ENCODE peak calls at places on chromosomes 3 and 15, in six cellular contexts. V is brain microvascular endothelial cell, E is hepatocyte, L is mammary epithelial cell, X is left lung, Y is right atrium auricular region. S is an unnamed sample.
A peak's percentile ranks its signal among the peaks of the same experiment; 100 is the strongest.

GRCh38 chr3:2869905-2870304 is 240.3 kb downstream of the IL5RA start:
- DNase-seq in V (no peak), E (no peak), L (no peak), X (no peak), Y (no peak), S (no peak)

GRCh38 chr15:33296856-33297255 is 13.9 kb upstream of the RYR3 start:
- DNase-seq in V (no peak), E (no peak), L (peak; percentile 90), X (no peak), Y (no peak), S (peak; percentile 72)

GRCh38 chr15:85832389-85832788 is 37.7 kb upstream of the KLHL25 start:
- DNase-seq in V (no peak), E (no peak), L (no peak), X (no peak), Y (no peak), S (no peak)

GRCh38 chr15:63019539-63020109 is 22.9 kb upstream of the TPM1 start:
- DNase-seq in V (peak; percentile 93), E (no peak), L (peak; percentile 99), X (no peak), Y (no peak), S (peak; percentile 98)

GRCh38 chr15:92074646-92075045 is 221.1 kb downstream of the SLCO3A1 start:
- DNase-seq in V (no peak), E (no peak), L (peak; percentile 61), X (peak; percentile 77), Y (peak; percentile 80), S (peak; percentile 66)

GRCh38 chr3:145286937-145287336 is 874.0 kb downstream of the PLOD2 start:
- DNase-seq in V (no peak), E (no peak), L (no peak), X (no peak), Y (no peak), S (no peak)

GRCh38 chr15:70935631-70936030 is 43.0 kb downstream of the LRRC49 start:
- DNase-seq in V (no peak), E (no peak), L (no peak), X (no peak), Y (no peak), S (no peak)

GRCh38 chr15:85494035-85494793 is 113.8 kb downstream of the AKAP13 start:
- DNase-seq in V (peak; percentile 91), E (peak; percentile 64), L (peak; percentile 95), X (no peak), Y (no peak), S (peak; percentile 89)

GRCh38 chr3:46998852-46999515 is 19.5 kb downstream of the NBEAL2 start:
- DNase-seq in V (no peak), E (no peak), L (no peak), X (no peak), Y (no peak), S (no peak)

GRCh38 chr15:74768771-74769342 is 13.0 kb upstream of the CSK start:
- DNase-seq in V (peak; percentile 40), E (peak; percentile 73), L (no peak), X (no peak), Y (no peak), S (no peak)

GRCh38 chr3:71025516-71025915 is 558.0 kb downstream of the FOXP1 start:
- DNase-seq in V (no peak), E (no peak), L (no peak), X (no peak), Y (no peak), S (no peak)

GRCh38 chr3:155202626-155203025 is 90.9 kb downstream of the STRIT1 start:
- DNase-seq in V (no peak), E (no peak), L (no peak), X (no peak), Y (no peak), S (no peak)

GRCh38 chr3:139112230-139112558 is 67.5 kb upstream of the PRR23C start:
- DNase-seq in V (no peak), E (no peak), L (no peak), X (no peak), Y (no peak), S (no peak)
- TF ChIP-seq CTCF in V (no peak), E (no peak), L (no peak), X (no peak), Y (no peak), S (no peak)

DNA sequence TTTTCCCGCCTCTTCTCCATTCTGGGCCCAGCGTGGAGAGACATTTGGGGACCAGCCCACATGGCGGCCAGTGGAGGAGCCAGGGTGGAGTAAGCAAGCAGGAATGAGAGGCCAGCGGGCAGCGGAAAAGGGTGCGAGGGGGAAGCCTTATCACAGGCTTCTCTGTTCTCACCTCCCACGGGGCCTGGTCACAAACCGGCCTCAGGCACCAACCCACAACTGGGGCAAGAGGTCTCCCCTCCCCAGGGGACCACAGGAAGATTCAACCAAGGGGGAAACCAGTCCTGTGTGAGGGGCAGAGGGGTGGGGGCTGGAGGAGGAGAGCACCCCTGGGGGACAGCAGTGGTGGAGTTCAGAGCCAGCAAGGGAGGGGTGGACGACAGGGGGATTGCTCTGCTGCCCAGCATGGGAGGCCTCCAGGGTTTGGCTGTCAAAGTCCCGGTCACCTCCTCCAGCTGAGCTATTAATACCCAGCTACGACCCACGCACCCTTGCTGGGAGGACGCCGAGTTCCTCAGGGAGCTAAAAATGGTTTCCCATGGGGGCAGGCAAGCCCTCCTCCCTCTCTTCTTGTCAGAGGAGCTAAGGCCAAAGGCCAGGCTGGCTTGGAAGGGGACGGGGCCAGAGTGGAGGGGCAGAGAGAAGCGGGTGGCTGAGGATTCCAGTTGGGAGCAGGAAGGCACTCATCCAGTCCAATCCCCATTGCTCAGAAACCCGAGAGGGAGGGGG is 23.8 kb upstream of the RPL29 start:
- DNase-seq in V (no peak), E (no peak), L (no peak), X (no peak), Y (peak; percentile 68), S (no peak)
- H3K27ac ChIP-seq in V (no peak overlapping the region), E (no peak overlapping the region), L (no peak overlapping the region), X (no peak overlapping the region), Y (peak overlapping the region; percentile 93), S (no peak overlapping the region)

GRCh38 chr3:9224490-9224889 is 25.0 kb downstream of the SRGAP3 start:
- DNase-seq in V (peak; percentile 17), E (no peak), L (peak; percentile 47), X (no peak), Y (no peak), S (no peak)
- TF ChIP-seq CTCF in V (peak; percentile 48), E (no peak), L (no peak), X (no peak), Y (no peak), S (peak; percentile 38)

GRCh38 chr15:69402816-69403215 is 11.3 kb upstream of the KIF23 start:
- DNase-seq in V (no peak), E (no peak), L (no peak), X (no peak), Y (no peak), S (no peak)
- H3K27ac ChIP-seq in V (no peak overlapping the region), E (no peak overlapping the region), L (no peak overlapping the region), X (no peak overlapping the region), Y (no peak overlapping the region), S (no peak overlapping the region)

DNA sequence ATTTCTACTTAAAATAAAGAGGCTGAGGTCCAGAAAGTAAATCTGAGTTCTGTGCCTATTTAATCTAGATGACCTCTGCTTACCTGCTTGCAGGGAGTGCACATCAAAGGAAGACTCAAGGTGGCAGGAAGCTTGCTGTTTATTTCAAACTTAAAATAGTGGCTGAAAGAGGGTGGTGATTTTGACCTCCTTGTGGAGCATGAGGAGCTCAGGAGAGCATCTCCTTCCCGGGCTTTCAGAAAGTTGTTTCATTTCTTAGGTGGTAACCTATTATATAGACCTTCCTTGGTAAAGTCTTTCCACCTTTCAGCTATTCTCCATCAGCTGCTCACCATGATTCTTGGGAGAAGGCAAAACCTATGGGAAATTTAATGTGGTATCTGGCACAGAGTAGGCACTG is 494 bp downstream of the GCSAM start:
- DNase-seq in V (no peak), E (no peak), L (no peak), X (no peak), Y (no peak), S (no peak)
- TF ChIP-seq CTCF in V (no peak), E (no peak), L (no peak), X (no peak), Y (no peak), S (no peak)

DNA sequence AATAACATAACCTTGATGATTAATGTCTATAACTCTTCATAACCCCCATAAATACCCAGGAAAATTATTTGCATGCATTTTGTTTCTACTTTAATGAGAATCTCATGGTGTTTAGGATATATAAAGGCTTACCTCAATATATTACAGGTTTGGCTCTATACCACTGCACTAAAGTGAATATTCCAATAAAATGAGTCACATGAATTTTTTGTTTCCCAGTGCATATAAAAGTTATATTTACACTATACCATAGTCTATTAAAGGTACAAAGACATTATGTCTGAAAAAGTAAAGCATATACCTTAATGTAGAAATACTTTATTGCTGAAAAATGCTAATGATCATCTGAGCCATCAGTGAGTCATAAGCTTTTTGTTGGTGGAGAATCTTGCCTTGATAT is 74.7 kb downstream of the SERPINI1 start:
- DNase-seq in V (no peak), E (no peak), L (no peak), X (no peak), Y (no peak), S (no peak)
- H3K27ac ChIP-seq in V (no peak overlapping the region), E (no peak overlapping the region), L (no peak overlapping the region), X (no peak overlapping the region), Y (no peak overlapping the region), S (no peak overlapping the region)

DNA sequence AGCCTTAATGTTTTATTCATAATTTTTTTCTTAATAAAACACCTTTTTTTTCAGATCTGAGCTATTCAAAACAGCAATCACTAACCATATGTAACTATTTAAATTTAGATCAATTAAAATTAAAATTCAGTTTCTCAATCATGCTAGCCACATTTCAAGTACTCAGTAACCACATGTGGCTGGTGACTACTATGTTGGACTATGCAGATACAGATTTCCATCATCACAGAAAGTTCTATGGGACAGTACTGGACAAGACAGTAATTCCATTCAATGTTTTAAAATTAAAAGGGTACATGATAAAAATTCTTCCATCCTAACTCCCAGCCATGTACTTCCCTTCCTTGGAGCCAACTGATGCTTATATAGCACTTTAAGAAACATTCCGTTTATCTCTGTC is 119.3 kb downstream of the GLDN start:
- DNase-seq in V (no peak), E (no peak), L (no peak), X (no peak), Y (no peak), S (no peak)
- TF ChIP-seq CTCF in V (no peak), E (no peak), L (no peak), X (no peak), Y (no peak), S (no peak)

GRCh38 chr3:5875056-5875455 is 687.5 kb downstream of the EDEM1 start:
- DNase-seq in V (no peak), E (no peak), L (no peak), X (no peak), Y (no peak), S (no peak)
- H3K27ac ChIP-seq in V (no peak overlapping the region), E (no peak overlapping the region), L (no peak overlapping the region), X (no peak overlapping the region), Y (no peak overlapping the region), S (no peak overlapping the region)

GRCh38 chr3:170908235-170909116 is at the start of gene EIF5A2:
- DNase-seq in V (peak; percentile 95), E (peak; percentile 97), L (peak; percentile 89), X (peak; percentile 94), Y (peak; percentile 96), S (peak; percentile 87)
- TF ChIP-seq CTCF in V (no peak), E (no peak), L (no peak), X (no peak), Y (no peak), S (no peak)

GRCh38 chr3:30418443-30418842 is 188.0 kb upstream of the TGFBR2 start:
- DNase-seq in V (no peak), E (no peak), L (no peak), X (no peak), Y (no peak), S (peak; percentile 41)
- H3K27ac ChIP-seq in V (no peak overlapping the region), E (no peak overlapping the region), L (no peak overlapping the region), X (no peak overlapping the region), Y (no peak overlapping the region), S (no peak overlapping the region)

S was measured in foreskin keratinocyte.